ENCODE peak calls at places on chromosomes 1 and 21, in six cellular contexts. X is NB4, W is GM12865, T is uterus, D is heart left ventricle, K is mucosa of descending colon. U is an unnamed sample.

GRCh38 chr1:68120136-68120791 is 69.8 kb upstream of the DIRAS3 start:
- DNase-seq in T (peak; percentile 73), X (peak; percentile 61), D (no peak), K (no peak), W (peak; percentile 75), U (peak; percentile 87)

GRCh38 chr1:58620259-58620658 is 43.2 kb upstream of the TACSTD2 start:
- DNase-seq in X (no peak), D (no peak), T (no peak), K (no peak), W (no peak), U (no peak)

GRCh38 chr1:10471411-10472219 is 714 bp downstream of the DFFA start:
- DNase-seq in W (peak; percentile 44), T (no peak), X (peak; percentile 27), D (peak; percentile 4), K (no peak), U (peak; percentile 52)

GRCh38 chr1:197402189-197402588 is 134.1 kb downstream of the CRB1 start:
- DNase-seq in W (no peak), K (no peak), D (no peak), X (no peak), T (no peak), U (no peak)

GRCh38 chr21:18349468-18349867 is 54.1 kb downstream of the TMPRSS15 start:
- DNase-seq in X (no peak), W (no peak), D (no peak), T (no peak), K (no peak), U (no peak)

GRCh38 chr1:100786870-100787269 is 67.3 kb downstream of the VCAM1 start:
- DNase-seq in K (no peak), X (no peak), T (no peak), D (no peak), W (no peak), U (no peak)

GRCh38 chr1:158471920-158472319 is at the start of gene OR10R2:
- DNase-seq in T (no peak), K (no peak), D (no peak), X (no peak), W (no peak), U (no peak)

GRCh38 chr1:111216751-111217150 is 10.8 kb upstream of the CHI3L2 start:
- DNase-seq in T (no peak), D (no peak), K (no peak), X (no peak), W (peak; percentile 52), U (no peak)

GRCh38 chr1:14140800-14141526 is 441.0 kb downstream of the PRDM2 start:
- DNase-seq in W (no peak), T (no peak), X (no peak), K (no peak), D (peak; percentile 59), U (no peak)

GRCh38 chr1:4307468-4307845 is 347.0 kb upstream of the AJAP1 start:
- DNase-seq in T (no peak), X (no peak), D (no peak), K (no peak), W (no peak), U (no peak)

GRCh38 chr1:169796411-169796810 is 1.7 kb upstream of the METTL18 start:
- DNase-seq in W (peak; percentile 28), K (no peak), T (no peak), X (no peak), D (no peak), U (no peak)

GRCh38 chr1:79604490-79605198 is 598.1 kb upstream of the ADGRL4 start:
- DNase-seq in K (no peak), X (no peak), T (no peak), W (no peak), D (no peak), U (no peak)

GRCh38 chr1:237959838-237960237 is 69.1 kb upstream of the ZP4 start:
- DNase-seq in K (no peak), X (no peak), T (no peak), W (no peak), D (no peak), U (no peak)

GRCh38 chr1:185598326-185598725 is 135.9 kb upstream of the HMCN1 start:
- DNase-seq in D (no peak), K (no peak), W (no peak), X (peak; percentile 8), T (no peak), U (no peak)

GRCh38 chr1:66525086-66525485 is 8.9 kb upstream of the SGIP1 start:
- DNase-seq in W (no peak), D (no peak), X (no peak), K (no peak), T (no peak), U (no peak)

DNA sequence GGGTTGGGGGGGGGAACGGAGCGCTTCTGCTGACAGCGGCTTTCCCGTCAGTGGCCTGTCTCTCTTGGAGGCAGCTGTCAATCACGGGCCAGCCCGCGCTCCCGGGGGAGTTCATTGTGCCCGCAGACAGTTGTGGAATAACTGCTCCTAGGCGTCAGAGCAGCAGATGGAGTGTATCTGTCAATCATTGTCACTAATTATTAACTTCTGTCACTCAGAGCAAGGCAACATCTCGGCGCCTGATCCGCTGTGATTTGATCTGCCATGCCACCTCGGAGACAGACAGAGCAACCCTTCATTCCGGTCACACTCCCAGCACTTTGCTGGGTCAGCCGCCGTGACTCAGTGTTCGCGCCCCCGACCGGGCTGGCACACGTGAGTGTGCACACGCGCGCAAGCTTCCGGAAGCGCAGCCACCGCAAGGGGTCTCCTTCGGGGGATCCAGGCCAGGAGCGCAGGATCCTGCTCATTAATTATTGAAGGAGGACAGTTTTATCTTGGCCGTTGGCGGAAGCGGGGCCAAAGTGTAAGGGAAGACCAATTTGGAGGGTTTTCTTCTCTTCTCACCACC is 75.8 kb downstream of the RRAGC start:
- DNase-seq in D (no peak), K (no peak), X (peak; percentile 31), W (no peak), T (no peak), U (no peak)
- TF ChIP-seq CTCF in D (no peak), K (no peak), X (no peak), W (no peak), T (no peak), U (no peak)

DNA sequence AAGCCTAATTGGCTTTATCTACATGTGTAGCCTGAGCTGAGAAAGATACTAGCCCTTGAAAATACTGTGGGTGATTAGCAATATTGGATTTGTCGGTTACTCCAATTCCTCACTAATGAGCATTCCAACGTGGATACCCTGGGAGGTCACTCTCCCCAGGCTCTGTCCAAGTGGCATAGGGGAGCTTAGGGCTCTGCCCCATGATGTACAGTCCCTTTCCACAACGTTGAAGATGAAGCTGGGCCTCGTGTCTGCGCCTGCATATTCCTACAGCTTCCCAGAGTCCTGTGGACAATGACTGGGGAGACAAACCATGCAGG is 2.6 kb downstream of the RCC1 start:
- DNase-seq in K (no peak), D (no peak), W (peak; percentile 28), X (peak; percentile 44), T (no peak), U (no peak)
- H3K4me3 ChIP-seq in K (no peak overlapping the region), D (peak overlapping the region; percentile 84), W (peak overlapping the region; percentile 80), X (peak overlapping the region; percentile 92), T (peak overlapping the region; percentile 65), U (peak overlapping the region; percentile 75)

GRCh38 chr1:198686069-198686728 is 47.4 kb downstream of the PTPRC start:
- DNase-seq in W (peak; percentile 25), T (no peak), D (no peak), K (no peak), X (peak; percentile 63), U (peak; percentile 65)
- TF ChIP-seq CTCF in W (peak; percentile 9), T (no peak), D (no peak), K (no peak), X (no peak), U (peak; percentile 31)

GRCh38 chr1:147821883-147822282 is 61.5 kb upstream of the GJA5 start:
- DNase-seq in D (peak; percentile 56), W (no peak), T (no peak), K (no peak), X (no peak), U (peak; percentile 53)
- H3K4me3 ChIP-seq in D (no peak overlapping the region), W (no peak overlapping the region), T (no peak overlapping the region), K (no peak overlapping the region), X (no peak overlapping the region), U (no peak overlapping the region)

DNA sequence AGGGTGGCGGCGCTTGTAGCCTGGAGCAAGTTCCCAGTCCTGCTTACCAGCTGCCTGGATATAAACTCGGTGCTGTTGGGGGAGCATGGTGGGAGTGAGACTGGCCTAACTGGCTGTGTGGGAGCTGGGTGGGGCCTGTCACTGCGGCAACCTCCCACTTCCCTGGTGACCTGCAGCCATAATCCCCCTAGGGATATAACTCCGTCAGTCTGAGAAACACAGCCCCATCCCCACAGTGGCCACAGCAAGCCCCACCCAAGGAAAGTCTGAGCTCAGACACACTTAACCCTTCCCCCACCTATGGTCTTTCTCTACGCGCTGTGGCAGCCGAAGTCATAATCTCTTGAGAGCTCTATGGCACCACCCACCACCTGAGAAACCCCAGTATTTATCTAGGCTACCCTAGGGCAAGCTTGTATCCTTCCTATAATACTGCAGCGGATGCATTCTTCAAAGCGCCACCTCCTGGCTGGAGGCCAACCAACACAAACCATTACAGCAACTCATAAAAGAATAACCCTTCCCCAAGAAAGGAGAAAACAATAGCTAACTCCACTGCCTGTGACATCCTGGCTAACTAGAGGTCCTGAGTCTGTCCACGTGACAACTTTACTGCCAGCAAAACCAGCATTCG is 57.4 kb downstream of the ZNF648 start:
- DNase-seq in X (peak; percentile 5), W (no peak), K (no peak), T (peak; percentile 19), D (peak; percentile 59), U (no peak)
- TF ChIP-seq CTCF in X (peak; percentile 20), W (no peak), K (no peak), T (no peak), D (no peak), U (no peak)